ENCODE peak calls at places on chromosomes 4 and X, in nine cellular contexts. One of them, this sample, is unnamed.

GRCh38 chr4:52861879-52862604 is at the start of gene RASL11B:
- DNase-seq in DND-41: no peak
- DNase-seq in MM.1S: peak
- DNase-seq in K562: peak
- DNase-seq in GM23248: peak
- DNase-seq in hepatocyte: peak
- DNase-seq in astrocyte: peak
- DNase-seq in fibroblast of lung: peak
- DNase-seq in neural progenitor cell: peak
- DNase-seq in this sample: peak

GRCh38 chrX:17242470-17242869 is 132.5 kb upstream of the NHS start:
- DNase-seq in astrocyte: peak
- DNase-seq in fibroblast of lung: peak
- DNase-seq in GM23248: peak
- DNase-seq in neural progenitor cell: peak
- DNase-seq in MM.1S: peak
- DNase-seq in hepatocyte: peak
- DNase-seq in K562: peak
- DNase-seq in DND-41: peak
- DNase-seq in this sample: peak

GRCh38 chrX:143634701-143635442 is 1.0 kb downstream of the SLITRK4 start:
- DNase-seq in MM.1S: no peak
- DNase-seq in fibroblast of lung: no peak
- DNase-seq in K562: no peak
- DNase-seq in GM23248: no peak
- DNase-seq in astrocyte: no peak
- DNase-seq in hepatocyte: peak
- DNase-seq in DND-41: no peak
- DNase-seq in neural progenitor cell: peak
- DNase-seq in this sample: no peak

GRCh38 chrX:153744210-153745066 is 19.6 kb upstream of the PLXNB3 start:
- DNase-seq in K562: no peak
- DNase-seq in astrocyte: no peak
- DNase-seq in MM.1S: no peak
- DNase-seq in hepatocyte: no peak
- DNase-seq in neural progenitor cell: peak
- DNase-seq in DND-41: no peak
- DNase-seq in GM23248: peak
- DNase-seq in fibroblast of lung: no peak
- DNase-seq in this sample: peak

GRCh38 chrX:120428309-120428708 is 40.8 kb downstream of the LAMP2 start:
- DNase-seq in fibroblast of lung: peak
- DNase-seq in GM23248: no peak
- DNase-seq in neural progenitor cell: no peak
- DNase-seq in K562: no peak
- DNase-seq in hepatocyte: peak
- DNase-seq in MM.1S: no peak
- DNase-seq in astrocyte: no peak
- DNase-seq in DND-41: no peak
- DNase-seq in this sample: no peak

GRCh38 chrX:83511208-83511607 is 3.1 kb downstream of the POU3F4 start:
- DNase-seq in hepatocyte: no peak
- DNase-seq in astrocyte: peak
- DNase-seq in MM.1S: no peak
- DNase-seq in K562: no peak
- DNase-seq in DND-41: no peak
- DNase-seq in neural progenitor cell: peak
- DNase-seq in fibroblast of lung: peak
- DNase-seq in GM23248: no peak
- DNase-seq in this sample: no peak

GRCh38 chrX:40644175-40644574 is 3.2 kb downstream of the CXorf38 start:
- DNase-seq in DND-41: no peak
- DNase-seq in K562: no peak
- DNase-seq in neural progenitor cell: no peak
- DNase-seq in astrocyte: no peak
- DNase-seq in hepatocyte: no peak
- DNase-seq in GM23248: peak
- DNase-seq in fibroblast of lung: no peak
- DNase-seq in MM.1S: no peak
- DNase-seq in this sample: no peak

GRCh38 chrX:8345473-8345872 is 119.2 kb upstream of the VCX3B start:
- DNase-seq in neural progenitor cell: no peak
- DNase-seq in GM23248: no peak
- DNase-seq in MM.1S: no peak
- DNase-seq in DND-41: no peak
- DNase-seq in astrocyte: peak
- DNase-seq in hepatocyte: no peak
- DNase-seq in K562: no peak
- DNase-seq in fibroblast of lung: peak
- DNase-seq in this sample: no peak

GRCh38 chr4:52841707-52842456 is 20.2 kb upstream of the RASL11B start:
- DNase-seq in neural progenitor cell: peak
- DNase-seq in fibroblast of lung: peak
- DNase-seq in astrocyte: peak
- DNase-seq in K562: no peak
- DNase-seq in MM.1S: no peak
- DNase-seq in GM23248: no peak
- DNase-seq in hepatocyte: no peak
- DNase-seq in DND-41: no peak
- DNase-seq in this sample: no peak

GRCh38 chr4:83362492-83363329 is 28.1 kb upstream of the HPSE start:
- DNase-seq in astrocyte: peak
- DNase-seq in MM.1S: peak
- DNase-seq in DND-41: no peak
- DNase-seq in GM23248: peak
- DNase-seq in neural progenitor cell: no peak
- DNase-seq in hepatocyte: peak
- DNase-seq in fibroblast of lung: peak
- DNase-seq in K562: no peak
- DNase-seq in this sample: no peak

GRCh38 chr4:94889961-94890360 is 132.2 kb downstream of the BMPR1B start:
- DNase-seq in hepatocyte: peak
- DNase-seq in fibroblast of lung: peak
- DNase-seq in K562: no peak
- DNase-seq in neural progenitor cell: no peak
- DNase-seq in MM.1S: no peak
- DNase-seq in GM23248: peak
- DNase-seq in astrocyte: peak
- DNase-seq in DND-41: no peak
- DNase-seq in this sample: no peak

GRCh38 chr4:158682071-158682470 is 10.0 kb downstream of the ETFDH start:
- DNase-seq in K562: no peak
- DNase-seq in MM.1S: no peak
- DNase-seq in fibroblast of lung: no peak
- DNase-seq in neural progenitor cell: no peak
- DNase-seq in hepatocyte: no peak
- DNase-seq in GM23248: no peak
- DNase-seq in DND-41: no peak
- DNase-seq in astrocyte: no peak
- DNase-seq in this sample: no peak

GRCh38 chr4:152970102-152970820 is 34.1 kb downstream of the FHDC1 start:
- DNase-seq in MM.1S: no peak
- DNase-seq in fibroblast of lung: peak
- DNase-seq in hepatocyte: no peak
- DNase-seq in GM23248: peak
- DNase-seq in astrocyte: peak
- DNase-seq in DND-41: no peak
- DNase-seq in neural progenitor cell: no peak
- DNase-seq in K562: no peak
- DNase-seq in this sample: no peak

GRCh38 chr4:26859762-26860156 is 882 bp upstream of the STIM2 start:
- DNase-seq in DND-41: no peak
- DNase-seq in neural progenitor cell: no peak
- DNase-seq in K562: no peak
- DNase-seq in hepatocyte: no peak
- DNase-seq in astrocyte: no peak
- DNase-seq in fibroblast of lung: no peak
- DNase-seq in MM.1S: no peak
- DNase-seq in GM23248: no peak
- DNase-seq in this sample: no peak

GRCh38 chr4:183797445-183798248 is 107.5 kb upstream of the STOX2 start:
- DNase-seq in MM.1S: no peak
- DNase-seq in fibroblast of lung: peak
- DNase-seq in DND-41: no peak
- DNase-seq in astrocyte: peak
- DNase-seq in GM23248: peak
- DNase-seq in neural progenitor cell: peak
- DNase-seq in hepatocyte: peak
- DNase-seq in K562: no peak
- DNase-seq in this sample: peak

GRCh38 chr4:168784786-168785461 is 225.1 kb downstream of the CBR4 start:
- DNase-seq in MM.1S: no peak
- DNase-seq in GM23248: no peak
- DNase-seq in fibroblast of lung: peak
- DNase-seq in astrocyte: peak
- DNase-seq in DND-41: no peak
- DNase-seq in K562: no peak
- DNase-seq in hepatocyte: no peak
- DNase-seq in neural progenitor cell: peak
- DNase-seq in this sample: no peak

GRCh38 chrX:139209342-139209741 is 321.2 kb upstream of the F9 start:
- DNase-seq in fibroblast of lung: no peak
- DNase-seq in astrocyte: no peak
- DNase-seq in MM.1S: no peak
- DNase-seq in neural progenitor cell: no peak
- DNase-seq in K562: no peak
- DNase-seq in hepatocyte: no peak
- DNase-seq in DND-41: no peak
- DNase-seq in GM23248: no peak
- DNase-seq in this sample: no peak

GRCh38 chrX:139207655-139208054 is 322.9 kb upstream of the F9 start:
- DNase-seq in neural progenitor cell: no peak
- DNase-seq in hepatocyte: no peak
- DNase-seq in astrocyte: no peak
- DNase-seq in K562: peak
- DNase-seq in fibroblast of lung: no peak
- DNase-seq in MM.1S: no peak
- DNase-seq in DND-41: no peak
- DNase-seq in GM23248: no peak
- DNase-seq in this sample: no peak

GRCh38 chrX:139204903-139205667 is 325.5 kb upstream of the F9 start:
- DNase-seq in fibroblast of lung: peak
- DNase-seq in K562: peak
- DNase-seq in neural progenitor cell: peak
- DNase-seq in MM.1S: peak
- DNase-seq in GM23248: peak
- DNase-seq in DND-41: no peak
- DNase-seq in astrocyte: peak
- DNase-seq in hepatocyte: peak
- DNase-seq in this sample: peak

GRCh38 chrX:139204576-139204902 is 326.0 kb upstream of the F9 start:
- DNase-seq in astrocyte: no peak
- DNase-seq in K562: no peak
- DNase-seq in DND-41: no peak
- DNase-seq in neural progenitor cell: no peak
- DNase-seq in GM23248: no peak
- DNase-seq in hepatocyte: no peak
- DNase-seq in fibroblast of lung: no peak
- DNase-seq in MM.1S: no peak
- DNase-seq in this sample: no peak

GRCh38 chrX:139206914-139207313 is 323.6 kb upstream of the F9 start:
- DNase-seq in astrocyte: no peak
- DNase-seq in GM23248: no peak
- DNase-seq in fibroblast of lung: no peak
- DNase-seq in neural progenitor cell: no peak
- DNase-seq in K562: no peak
- DNase-seq in MM.1S: no peak
- DNase-seq in DND-41: no peak
- DNase-seq in hepatocyte: no peak
- DNase-seq in this sample: no peak
- TF ChIP-seq EZH2 in astrocyte: no peak
- TF ChIP-seq EZH2 in GM23248: no peak
- TF ChIP-seq EZH2 in fibroblast of lung: no peak
- TF ChIP-seq EZH2 in neural progenitor cell: no peak
- TF ChIP-seq EZH2 in K562: no peak
- TF ChIP-seq EZH2 in MM.1S: no peak
- TF ChIP-seq EZH2 in DND-41: no peak
- TF ChIP-seq EZH2 in hepatocyte: no peak
- TF ChIP-seq EZH2 in this sample: no peak

GRCh38 chrX:132956421-132957210 is 1.8 kb downstream of the HS6ST2 start:
- DNase-seq in DND-41: no peak
- DNase-seq in MM.1S: no peak
- DNase-seq in GM23248: peak
- DNase-seq in K562: no peak
- DNase-seq in fibroblast of lung: no peak
- DNase-seq in astrocyte: no peak
- DNase-seq in neural progenitor cell: peak
- DNase-seq in hepatocyte: peak
- DNase-seq in this sample: peak
- TF ChIP-seq EZH2 in DND-41: no peak
- TF ChIP-seq EZH2 in MM.1S: no peak
- TF ChIP-seq EZH2 in GM23248: peak
- TF ChIP-seq EZH2 in K562: no peak
- TF ChIP-seq EZH2 in fibroblast of lung: no peak
- TF ChIP-seq EZH2 in astrocyte: peak
- TF ChIP-seq EZH2 in neural progenitor cell: peak
- TF ChIP-seq EZH2 in hepatocyte: no peak
- TF ChIP-seq EZH2 in this sample: peak

GRCh38 chr4:109302366-109303140 is at the start of gene COL25A1:
- DNase-seq in fibroblast of lung: peak
- DNase-seq in K562: no peak
- DNase-seq in astrocyte: peak
- DNase-seq in MM.1S: peak
- DNase-seq in neural progenitor cell: peak
- DNase-seq in hepatocyte: peak
- DNase-seq in DND-41: no peak
- DNase-seq in GM23248: peak
- DNase-seq in this sample: peak
- TF ChIP-seq EZH2 in fibroblast of lung: peak
- TF ChIP-seq EZH2 in K562: no peak
- TF ChIP-seq EZH2 in astrocyte: peak
- TF ChIP-seq EZH2 in MM.1S: no peak
- TF ChIP-seq EZH2 in neural progenitor cell: peak
- TF ChIP-seq EZH2 in hepatocyte: peak
- TF ChIP-seq EZH2 in DND-41: no peak
- TF ChIP-seq EZH2 in GM23248: peak
- TF ChIP-seq EZH2 in this sample: peak

DNA sequence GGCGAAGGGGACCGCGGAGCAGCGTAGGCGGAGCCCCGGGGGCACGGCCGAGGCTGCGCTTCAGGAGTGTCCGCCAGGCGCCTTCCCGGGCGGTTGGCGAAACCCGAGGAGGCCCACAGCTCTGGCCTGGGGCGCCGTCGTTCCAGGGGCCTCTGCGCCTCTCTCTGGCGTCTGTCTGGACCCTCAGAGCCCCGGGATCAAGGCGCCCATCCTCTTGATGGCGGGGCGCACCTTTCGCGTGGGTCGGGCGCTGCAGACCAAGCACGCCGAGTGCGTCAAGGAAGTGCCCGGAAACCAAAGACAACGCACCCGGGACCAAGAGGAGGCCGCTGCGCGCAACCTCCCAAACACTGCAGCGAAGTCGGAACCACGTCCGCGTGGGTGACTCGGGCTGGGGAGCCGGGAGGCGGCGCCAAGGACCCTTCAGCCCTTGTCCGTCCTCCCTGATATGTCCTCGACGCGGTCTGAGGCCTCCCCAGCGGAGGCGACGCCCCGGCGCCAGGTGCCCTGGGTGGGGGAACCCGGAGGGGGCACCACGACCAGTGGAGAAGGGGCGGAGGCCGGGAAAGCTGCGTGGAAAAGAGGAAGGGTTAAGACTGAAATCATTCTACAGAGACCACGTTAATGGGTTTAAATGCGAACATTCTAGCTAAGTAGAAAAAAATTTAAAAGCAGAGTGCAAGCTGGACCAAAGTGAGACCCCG is 9.9 kb downstream of the HMX1 start:
- DNase-seq in GM23248: no peak
- DNase-seq in neural progenitor cell: peak
- DNase-seq in K562: no peak
- DNase-seq in DND-41: no peak
- DNase-seq in hepatocyte: no peak
- DNase-seq in MM.1S: no peak
- DNase-seq in astrocyte: no peak
- DNase-seq in fibroblast of lung: no peak
- DNase-seq in this sample: no peak
- TF ChIP-seq EZH2 in GM23248: no peak
- TF ChIP-seq EZH2 in neural progenitor cell: peak
- TF ChIP-seq EZH2 in K562: no peak
- TF ChIP-seq EZH2 in DND-41: no peak
- TF ChIP-seq EZH2 in hepatocyte: peak
- TF ChIP-seq EZH2 in MM.1S: no peak
- TF ChIP-seq EZH2 in astrocyte: peak
- TF ChIP-seq EZH2 in fibroblast of lung: peak
- TF ChIP-seq EZH2 in this sample: peak

This sample was measured in H1.